ENCODE peak calls at places on chromosome 18, in five cellular contexts. H is NAMALWA, V is A549, J is NT2/D1, O is heart left ventricle. B is an unnamed sample.

GRCh38 chr18:48106976-48107781 is 176.7 kb upstream of the SMAD2 start:
- DNase-seq in H (no peak), V (no peak), J (peak; percentile 9), O (no peak), B (no peak)

GRCh38 chr18:24535831-24536230 is 75.4 kb downstream of the HRH4 start:
- DNase-seq in H (no peak), V (no peak), J (no peak), O (no peak), B (peak; percentile 23)

GRCh38 chr18:12477606-12478005 is 69.9 kb downstream of the PRELID3A start:
- DNase-seq in H (no peak), V (no peak), J (no peak), O (no peak), B (no peak)

GRCh38 chr18:9513971-9514512 is 38.7 kb downstream of the RALBP1 start:
- DNase-seq in H (no peak), V (peak; percentile 33), J (no peak), O (no peak), B (peak; percentile 75)

GRCh38 chr18:76457957-76458356 is 37.1 kb downstream of the ZNF516 start:
- DNase-seq in H (no peak), V (no peak), J (no peak), O (no peak), B (no peak)

GRCh38 chr18:32553174-32553573 is 82.5 kb upstream of the GAREM1 start:
- DNase-seq in H (no peak), V (no peak), J (no peak), O (no peak), B (peak; percentile 9)

GRCh38 chr18:22682720-22683119 is 250.4 kb upstream of the RBBP8 start:
- DNase-seq in H (no peak), V (no peak), J (no peak), O (no peak), B (no peak)

GRCh38 chr18:26483633-26484032 is 64.7 kb downstream of the KCTD1 start:
- DNase-seq in H (no peak), V (no peak), J (no peak), O (no peak), B (no peak)

GRCh38 chr18:13253786-13254755 is 35.5 kb downstream of the LDLRAD4 start:
- DNase-seq in H (no peak), V (no peak), J (no peak), O (no peak), B (no peak)

GRCh38 chr18:44586782-44587524 is 93.7 kb upstream of the SETBP1 start:
- DNase-seq in H (no peak), V (no peak), J (no peak), O (no peak), B (no peak)

GRCh38 chr18:54812885-54813284 is 15.4 kb upstream of the RAB27B start:
- DNase-seq in H (no peak), V (no peak), J (no peak), O (no peak), B (no peak)

GRCh38 chr18:27769152-27769551 is 407.8 kb downstream of the CDH2 start:
- DNase-seq in H (no peak), V (no peak), J (no peak), O (no peak), B (no peak)

GRCh38 chr18:8333961-8334360 is 275.3 kb upstream of the RAB12 start:
- DNase-seq in H (no peak), V (no peak), J (no peak), O (no peak), B (no peak)

GRCh38 chr18:57839942-57840381 is 36.8 kb upstream of the ATP8B1 start:
- DNase-seq in H (peak; percentile 27), V (no peak), J (no peak), O (no peak), B (peak; percentile 52)

GRCh38 chr18:50405582-50406271 is 30.9 kb downstream of the SKA1 start:
- DNase-seq in H (no peak), V (no peak), J (no peak), O (no peak), B (no peak)

B was measured in fibroblast of the aortic adventitia.